ENCODE peak calls at places on chromosomes 12 and 14, in seven cellular contexts. B is effector memory CD4-positive, alpha-beta T cell; J is lower lobe of right lung; Q is CD8-positive, alpha-beta memory T cell; U is right atrium auricular region; X is Karpas-422; I is dorsolateral prefrontal cortex. M is an unnamed sample.

GRCh38 chr14:21061347-21061668 is 3.7 kb downstream of the RNASE8 start:
- DNase-seq in B (no peak), J (no peak), Q (no peak), U (no peak), X (no peak), I (no peak), M (no peak)

GRCh38 chr12:91109148-91109564 is 2.1 kb downstream of the LUM start:
- DNase-seq in B (no peak), J (peak), Q (no peak), U (peak), X (peak), I (peak), M (peak)

GRCh38 chr14:37150414-37150813 is 22.0 kb downstream of the SLC25A21 start:
- DNase-seq in B (no peak), J (no peak), Q (no peak), U (no peak), X (peak), I (no peak), M (peak)

GRCh38 chr14:89444044-89444443 is 27.0 kb upstream of the FOXN3 start:
- DNase-seq in B (no peak), J (no peak), Q (no peak), U (no peak), X (no peak), I (no peak), M (peak)

GRCh38 chr14:94850332-94851211 is 80.7 kb upstream of the GSC start:
- DNase-seq in B (no peak), J (no peak), Q (no peak), U (no peak), X (no peak), I (no peak), M (no peak)

GRCh38 chr12:130954544-130954831 is 781 bp downstream of the ADGRD1 start:
- DNase-seq in B (no peak), J (peak), Q (no peak), U (no peak), X (no peak), I (no peak), M (no peak)

GRCh38 chr14:63287661-63288483 is 30.9 kb downstream of the GPHB5 start:
- DNase-seq in B (no peak), J (no peak), Q (no peak), U (no peak), X (no peak), I (no peak), M (no peak)

GRCh38 chr12:45601390-45601789 is 128.1 kb upstream of the ARID2 start:
- DNase-seq in B (no peak), J (no peak), Q (no peak), U (no peak), X (no peak), I (no peak), M (no peak)

GRCh38 chr12:96487634-96488033 is 1.7 kb upstream of the CFAP54 start:
- DNase-seq in B (no peak), J (no peak), Q (no peak), U (no peak), X (no peak), I (no peak), M (no peak)

GRCh38 chr14:60111732-60112131 is 20.0 kb downstream of the PCNX4 start:
- DNase-seq in B (no peak), J (no peak), Q (no peak), U (no peak), X (no peak), I (no peak), M (no peak)

GRCh38 chr14:92687681-92688433 is 60.6 kb downstream of the LGMN start:
- DNase-seq in B (no peak), J (peak), Q (no peak), U (no peak), X (no peak), I (no peak), M (no peak)

GRCh38 chr12:92469837-92470236 is 233.0 kb upstream of the PLEKHG7 start:
- DNase-seq in B (no peak), J (no peak), Q (no peak), U (peak), X (no peak), I (no peak), M (peak)

GRCh38 chr14:72947366-72948160 is 21.3 kb downstream of the DCAF4 start:
- DNase-seq in B (no peak), J (no peak), Q (no peak), U (no peak), X (no peak), I (no peak), M (no peak)

GRCh38 chr12:28217805-28218204 is 27.5 kb downstream of the CCDC91 start:
- DNase-seq in B (no peak), J (no peak), Q (no peak), U (no peak), X (no peak), I (no peak), M (no peak)

GRCh38 chr14:103164006-103164405 is 40.7 kb downstream of the TNFAIP2 start:
- DNase-seq in B (no peak), J (no peak), Q (no peak), U (no peak), X (no peak), I (no peak), M (no peak)

GRCh38 chr14:58638231-58639205 is 756 bp downstream of the DACT1 start:
- DNase-seq in B (no peak), J (no peak), Q (no peak), U (no peak), X (peak), I (no peak), M (no peak)

GRCh38 chr12:78241472-78241871 is 410.8 kb downstream of the NAV3 start:
- DNase-seq in B (no peak), J (no peak), Q (no peak), U (no peak), X (no peak), I (no peak), M (no peak)

GRCh38 chr12:110932048-110932447 is 11.7 kb upstream of the MYL2 start:
- DNase-seq in B (no peak), J (no peak), Q (no peak), U (no peak), X (peak), I (no peak), M (no peak)

GRCh38 chr12:53224897-53225634 is 6.9 kb downstream of the RARG start:
- DNase-seq in B (no peak), J (peak), Q (no peak), U (no peak), X (no peak), I (no peak), M (no peak)

GRCh38 chr12:12070674-12071661 is at the start of gene BCL2L14:
- DNase-seq in B (no peak), J (no peak), Q (no peak), U (no peak), X (no peak), I (no peak), M (no peak)

GRCh38 chr14:94313991-94314655 is 9.0 kb downstream of the SERPINA6 start:
- DNase-seq in B (no peak), J (no peak), Q (no peak), U (peak), X (no peak), I (no peak), M (no peak)

GRCh38 chr12:27333311-27334009 is 824 bp downstream of the BMAL2 start:
- DNase-seq in B (no peak), J (peak), Q (no peak), U (no peak), X (no peak), I (no peak), M (no peak)

GRCh38 chr12:75842119-75842518 is 189.5 kb downstream of the PHLDA1 start:
- DNase-seq in B (no peak), J (no peak), Q (no peak), U (no peak), X (no peak), I (no peak), M (no peak)

GRCh38 chr12:123754041-123754757 is 7.9 kb upstream of the DNAH10 start:
- DNase-seq in B (no peak), J (no peak), Q (no peak), U (no peak), X (no peak), I (no peak), M (no peak)

GRCh38 chr14:23434488-23435219 is 806 bp downstream of the MYH7 start:
- DNase-seq in B (no peak), J (no peak), Q (no peak), U (peak), X (no peak), I (no peak), M (no peak)

GRCh38 chr14:23433457-23433856 is 2.0 kb downstream of the MYH7 start:
- DNase-seq in B (no peak), J (no peak), Q (no peak), U (no peak), X (no peak), I (no peak), M (no peak)

GRCh38 chr14:23437142-23438129 is 2.0 kb upstream of the MYH7 start:
- DNase-seq in B (no peak), J (no peak), Q (no peak), U (peak), X (no peak), I (no peak), M (no peak)

GRCh38 chr14:23436327-23437141 is 1.1 kb upstream of the MYH7 start:
- DNase-seq in B (no peak), J (no peak), Q (no peak), U (peak), X (no peak), I (peak), M (no peak)

GRCh38 chr14:23435540-23436326 is at the start of gene MYH7:
- DNase-seq in B (no peak), J (no peak), Q (no peak), U (peak), X (no peak), I (no peak), M (no peak)
- H3K27ac ChIP-seq in B (no peak), J (no peak), Q (no peak), U (peak), X (no peak), I (peak), M (no peak)

DNA sequence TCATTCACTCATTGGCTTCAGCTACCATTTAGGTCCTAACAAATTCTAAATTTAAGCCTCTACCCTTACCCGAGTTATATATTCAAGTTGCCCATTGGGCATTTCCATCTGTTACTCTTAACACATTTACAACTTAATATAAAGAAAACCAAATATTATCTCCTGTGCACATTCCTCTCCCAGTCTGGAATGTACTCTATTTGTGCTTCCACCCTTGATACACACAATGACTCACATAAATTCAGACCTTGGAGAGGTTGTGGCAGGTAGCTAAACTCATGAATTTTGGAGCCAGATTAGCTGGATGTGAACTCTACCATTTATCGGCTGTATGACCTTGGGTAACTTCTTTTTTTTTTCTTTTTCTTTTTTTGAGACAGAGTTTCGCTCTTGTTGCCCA is 51.1 kb downstream of the BRMS1L start:
- DNase-seq in B (no peak), J (no peak), Q (no peak), U (no peak), X (no peak), I (no peak), M (no peak)
- H3K27ac ChIP-seq in B (no peak), J (no peak), Q (no peak), U (no peak), X (no peak), I (no peak), M (no peak)

DNA sequence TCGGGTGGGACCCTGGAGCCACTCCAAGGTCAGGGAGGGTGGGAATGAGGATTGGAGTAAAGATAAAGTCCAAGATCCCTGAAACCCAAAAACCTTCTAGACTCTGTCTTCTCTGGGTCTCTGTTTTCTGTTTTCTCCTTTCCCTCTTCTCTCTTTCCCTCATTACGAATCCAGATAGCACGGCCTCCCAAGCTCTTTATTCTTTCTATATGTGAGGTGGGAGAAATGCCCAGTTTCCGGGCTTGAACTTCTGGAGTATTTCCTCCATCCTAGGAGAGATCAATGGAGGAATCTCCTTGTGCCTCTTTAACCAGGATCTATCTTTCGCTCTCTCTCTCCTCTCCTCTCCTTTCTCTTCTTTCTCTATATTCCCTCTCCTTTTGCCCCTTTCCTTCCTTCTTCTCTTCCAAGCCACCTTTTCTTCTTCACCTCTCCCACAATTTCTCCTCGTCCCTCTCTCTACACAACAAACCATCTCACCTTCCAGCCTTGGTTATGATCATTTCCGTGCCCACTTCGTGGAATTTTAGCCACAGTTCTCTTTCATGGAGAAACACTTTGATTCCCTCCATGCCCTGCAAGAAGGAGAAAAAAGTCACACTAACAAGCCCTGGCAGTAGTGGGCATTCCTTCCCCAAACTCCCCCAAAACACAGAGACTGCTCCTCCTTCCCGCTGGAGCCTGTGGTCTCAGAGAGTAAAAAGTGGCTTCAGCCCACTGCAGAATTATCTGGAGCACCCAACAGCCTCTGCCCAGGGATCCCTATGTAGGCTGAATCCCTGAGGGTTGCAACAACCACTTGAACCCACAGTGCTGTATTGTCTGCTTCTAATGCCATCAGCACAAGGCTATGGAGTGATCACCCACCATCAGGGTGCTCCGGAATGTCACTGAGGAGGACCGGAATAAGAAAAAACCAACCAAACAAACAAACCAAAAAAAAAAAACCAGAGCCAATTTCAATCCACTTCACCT is 4.3 kb downstream of the TBX5 start:
- DNase-seq in B (no peak), J (no peak), Q (no peak), U (no peak), X (no peak), I (no peak), M (no peak)
- H3K27ac ChIP-seq in B (no peak), J (peak), Q (no peak), U (peak), X (no peak), I (no peak), M (no peak)

GRCh38 chr12:646303-647038 is 16.8 kb downstream of the NINJ2 start:
- DNase-seq in B (no peak), J (no peak), Q (no peak), U (peak), X (no peak), I (no peak), M (no peak)

GRCh38 chr12:644818-645552 is 18.3 kb downstream of the NINJ2 start:
- DNase-seq in B (no peak), J (no peak), Q (no peak), U (no peak), X (no peak), I (peak), M (no peak)

GRCh38 chr12:647039-647712 is 16.1 kb downstream of the NINJ2 start:
- DNase-seq in B (no peak), J (no peak), Q (no peak), U (no peak), X (no peak), I (no peak), M (no peak)

GRCh38 chr12:644293-644639 is 19.0 kb downstream of the NINJ2 start:
- DNase-seq in B (no peak), J (no peak), Q (no peak), U (no peak), X (no peak), I (no peak), M (no peak)

GRCh38 chr12:645563-646071 is 17.6 kb downstream of the NINJ2 start:
- DNase-seq in B (no peak), J (no peak), Q (no peak), U (peak), X (no peak), I (no peak), M (no peak)
- H3K27ac ChIP-seq in B (no peak), J (peak), Q (no peak), U (peak), X (no peak), I (peak), M (no peak)

DNA sequence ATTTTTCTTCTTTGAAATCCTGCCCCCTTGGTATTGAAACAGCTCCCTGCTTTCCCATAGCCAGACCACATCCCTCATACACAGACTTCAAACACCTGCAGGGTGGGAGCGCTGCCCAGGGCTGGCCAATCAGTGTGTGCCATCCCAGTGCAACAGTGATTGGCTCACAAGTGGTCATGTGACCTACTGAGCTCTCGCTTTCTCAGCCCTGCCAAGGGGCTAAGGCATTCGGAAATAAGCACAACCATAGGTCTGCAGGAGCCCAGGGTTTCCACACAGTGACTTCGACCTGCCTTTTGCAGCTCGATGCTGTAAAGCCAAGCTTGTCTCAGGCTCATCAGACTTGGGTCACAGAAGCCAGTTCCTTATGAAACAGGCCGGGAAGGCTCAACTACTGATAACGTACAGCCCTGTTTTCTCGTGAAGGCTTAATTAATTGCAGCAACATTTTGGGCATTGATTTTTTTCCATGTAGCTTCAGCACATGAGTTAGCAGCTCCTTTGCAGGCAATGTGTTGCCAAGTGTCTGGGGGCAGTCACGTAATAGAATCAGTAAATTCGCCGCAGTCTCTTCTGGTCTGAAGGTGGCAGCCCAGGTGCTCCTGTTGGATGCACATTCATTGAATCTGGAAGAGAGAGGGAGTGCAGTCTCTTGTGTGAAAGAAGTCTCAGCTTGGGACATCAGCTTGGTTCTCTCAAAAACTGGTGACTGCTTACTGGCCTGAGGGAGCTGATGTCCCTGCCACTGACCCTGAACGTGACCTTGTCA is 1091.8 kb downstream of the AACS start:
- DNase-seq in B (no peak), J (no peak), Q (no peak), U (no peak), X (no peak), I (no peak), M (no peak)
- H3K27ac ChIP-seq in B (no peak), J (no peak), Q (no peak), U (no peak), X (no peak), I (no peak), M (no peak)

GRCh38 chr12:82650627-82651337 is 35.9 kb upstream of the TMTC2 start:
- DNase-seq in B (no peak), J (no peak), Q (no peak), U (no peak), X (no peak), I (no peak), M (no peak)

GRCh38 chr12:82651489-82651888 is 35.2 kb upstream of the TMTC2 start:
- DNase-seq in B (no peak), J (no peak), Q (no peak), U (no peak), X (no peak), I (no peak), M (no peak)

GRCh38 chr12:82648510-82648909 is 38.2 kb upstream of the TMTC2 start:
- DNase-seq in B (no peak), J (no peak), Q (no peak), U (no peak), X (no peak), I (no peak), M (no peak)

GRCh38 chr12:82655751-82656150 is 31.0 kb upstream of the TMTC2 start:
- DNase-seq in B (no peak), J (no peak), Q (no peak), U (no peak), X (no peak), I (no peak), M (no peak)

DNA sequence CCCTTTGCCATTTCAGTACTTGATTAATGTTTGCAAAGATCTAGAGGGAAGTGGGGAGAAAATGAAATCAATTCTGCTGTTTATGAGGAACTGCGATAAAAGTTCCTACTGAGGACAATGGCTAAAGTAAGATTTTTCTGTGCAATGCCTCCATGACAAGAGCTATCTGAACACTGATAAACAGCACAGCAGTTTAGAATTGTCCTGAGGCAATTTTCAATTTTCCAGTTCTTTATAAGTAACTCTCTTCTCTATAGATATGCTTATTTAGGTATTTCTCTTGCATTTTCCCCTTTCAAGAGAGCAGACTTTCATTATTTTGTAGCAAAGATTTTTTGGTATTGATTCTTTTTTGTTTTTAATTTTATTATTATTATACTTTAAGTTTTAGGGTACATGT is 34.6 kb upstream of the TMTC2 start:
- DNase-seq in B (no peak), J (no peak), Q (no peak), U (no peak), X (no peak), I (no peak), M (no peak)
- H3K27ac ChIP-seq in B (no peak), J (no peak), Q (no peak), U (no peak), X (no peak), I (no peak), M (no peak)

DNA sequence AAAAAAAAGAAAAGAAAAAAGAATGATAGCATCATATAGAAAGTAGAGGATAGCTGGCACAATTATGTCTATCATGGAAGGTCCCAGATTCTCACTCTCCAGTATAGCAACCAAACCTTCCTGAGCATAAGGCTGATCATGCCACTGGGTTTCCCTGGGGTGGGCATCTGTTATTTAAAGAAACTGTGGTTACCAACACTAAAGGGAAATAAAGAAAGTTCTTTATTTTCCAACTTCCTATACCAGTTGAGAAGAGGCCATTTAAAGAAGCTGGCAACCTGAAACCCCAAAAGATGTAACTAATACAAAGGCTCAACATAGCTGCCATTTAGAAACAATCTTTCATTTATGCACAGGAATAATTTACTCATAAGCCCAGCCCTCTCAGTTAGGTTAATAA is 3.1 kb downstream of the BCAT1 start:
- DNase-seq in B (no peak), J (no peak), Q (no peak), U (no peak), X (no peak), I (no peak), M (no peak)
- H3K27ac ChIP-seq in B (no peak), J (no peak), Q (peak), U (no peak), X (peak), I (no peak), M (no peak)

GRCh38 chr14:70780396-70781075 is 28.8 kb downstream of the MAP3K9 start:
- DNase-seq in B (no peak), J (peak), Q (no peak), U (no peak), X (peak), I (peak), M (peak)
- H3K27ac ChIP-seq in B (no peak), J (no peak), Q (no peak), U (no peak), X (peak), I (peak), M (peak)

GRCh38 chr14:24078146-24078545 is 6.8 kb downstream of the CPNE6 start:
- DNase-seq in B (no peak), J (no peak), Q (no peak), U (no peak), X (no peak), I (no peak), M (no peak)
- H3K27ac ChIP-seq in B (no peak), J (no peak), Q (no peak), U (no peak), X (no peak), I (no peak), M (no peak)